ENCODE peak calls at places on chromosomes 7 and 10, in seven cellular contexts. R, E, P, U, Q, M and H are unnamed samples.

GRCh38 chr10:127012769-127013152 is 107.5 kb downstream of the DOCK1 start:
- DNase-seq in E (no peak), R (no peak), U (no peak), P (no peak), Q (peak; percentile 74), M (no peak), H (peak; percentile 27)

GRCh38 chr10:47369251-47369894 is 14.7 kb downstream of the ZNF488 start:
- DNase-seq in E (no peak), Q (no peak), U (no peak), R (no peak), P (no peak), M (peak; percentile 10), H (no peak)

GRCh38 chr10:133258066-133258817 is 18.4 kb downstream of the ADAM8 start:
- DNase-seq in U (no peak), M (no peak), E (no peak), P (no peak), R (no peak), Q (no peak), H (no peak)

GRCh38 chr10:29610876-29611647 is 23.7 kb downstream of the SVIL start:
- DNase-seq in Q (peak; percentile 44), P (no peak), M (no peak), R (no peak), U (no peak), E (no peak), H (no peak)

GRCh38 chr10:5565671-5566581 is 41.2 kb downstream of the CALML3 start:
- DNase-seq in E (no peak), P (peak; percentile 53), Q (peak; percentile 82), R (peak; percentile 84), M (no peak), U (no peak), H (no peak)

GRCh38 chr10:96548589-96548988 is 34.9 kb upstream of the TLL2 start:
- DNase-seq in P (no peak), E (no peak), M (no peak), U (no peak), R (no peak), Q (no peak), H (no peak)

GRCh38 chr10:49831352-49832040 is 69.4 kb upstream of the OGDHL start:
- DNase-seq in P (peak; percentile 42), U (peak; percentile 66), M (peak; percentile 81), E (peak; percentile 57), Q (no peak), R (peak; percentile 34), H (peak; percentile 91)

GRCh38 chr10:129522041-129522585 is 55.1 kb downstream of the MGMT start:
- DNase-seq in M (peak; percentile 54), P (no peak), E (no peak), U (no peak), R (no peak), Q (no peak), H (peak; percentile 75)

GRCh38 chr10:42953684-42954674 is 122.9 kb upstream of the RET start:
- DNase-seq in U (no peak), P (no peak), E (no peak), R (no peak), M (no peak), Q (no peak), H (no peak)

GRCh38 chr10:49140306-49141175 is 6.7 kb upstream of the FAM170B start:
- DNase-seq in R (no peak), U (no peak), M (no peak), Q (no peak), P (no peak), E (no peak), H (no peak)

GRCh38 chr10:125411724-125412123 is 251.4 kb upstream of the CTBP2 start:
- DNase-seq in M (no peak), E (no peak), Q (no peak), P (peak; percentile 48), U (no peak), R (peak; percentile 96), H (no peak)

GRCh38 chr10:103481974-103482531 is 3.0 kb upstream of the CALHM3 start:
- DNase-seq in M (no peak), P (peak; percentile 74), U (no peak), E (no peak), Q (peak; percentile 48), R (peak; percentile 69), H (peak; percentile 71)

GRCh38 chr10:103789771-103790201 is 65.6 kb downstream of the SH3PXD2A start:
- DNase-seq in M (no peak), R (no peak), U (no peak), E (no peak), Q (peak; percentile 99), P (no peak), H (no peak)

GRCh38 chr7:138755831-138756590 is 41.8 kb upstream of the TMEM213 start:
- DNase-seq in U (no peak), Q (no peak), P (no peak), M (no peak), E (no peak), R (no peak), H (no peak)

GRCh38 chr10:60299961-60300883 is 89.5 kb downstream of the ANK3 start:
- DNase-seq in M (peak; percentile 64), U (peak; percentile 37), P (peak; percentile 95), E (peak; percentile 53), R (peak; percentile 52), Q (peak; percentile 82), H (peak; percentile 93)

GRCh38 chr7:28179081-28180030 is 1.2 kb downstream of the JAZF1 start:
- DNase-seq in R (no peak), P (peak; percentile 62), M (peak; percentile 68), U (peak; percentile 33), E (no peak), Q (peak; percentile 46), H (peak; percentile 65)

GRCh38 chr7:116698396-116698795 is 26.4 kb downstream of the MET start:
- DNase-seq in P (no peak), Q (no peak), E (no peak), U (no peak), M (no peak), R (no peak), H (no peak)
- H3K4me1 ChIP-seq in P (peaks cover 10% of the 10 kb centered on the region), Q (peaks cover 7% of the 10 kb centered on the region), E (no peaks in the 10 kb centered on the region), U (no peaks in the 10 kb centered on the region), M (no peaks in the 10 kb centered on the region), R (peaks cover under 1% of the 10 kb centered on the region), H (no peaks in the 10 kb centered on the region)

GRCh38 chr10:7409045-7409731 is 1.6 kb downstream of the SFMBT2 start:
- DNase-seq in E (no peak), M (peak; percentile 33), Q (no peak), U (no peak), R (no peak), P (peak; percentile 47), H (peak; percentile 45)

GRCh38 chr10:7409732-7410168 is 1.1 kb downstream of the SFMBT2 start:
- DNase-seq in P (peak; percentile 44), Q (no peak), U (no peak), E (no peak), R (no peak), M (no peak), H (peak; percentile 23)

GRCh38 chr10:7407368-7408002 is 3.3 kb downstream of the SFMBT2 start:
- DNase-seq in M (peak; percentile 35), P (peak; percentile 70), E (no peak), U (no peak), R (no peak), Q (no peak), H (peak; percentile 49)

GRCh38 chr10:7408003-7408493 is 2.8 kb downstream of the SFMBT2 start:
- DNase-seq in Q (no peak), E (no peak), U (no peak), R (no peak), M (peak; percentile 55), P (peak; percentile 55), H (peak; percentile 66)

GRCh38 chr10:7408494-7409044 is 2.3 kb downstream of the SFMBT2 start:
- DNase-seq in P (peak; percentile 54), R (peak; percentile 17), M (peak; percentile 55), Q (no peak), E (no peak), U (no peak), H (peak; percentile 66)
- H3K27me3 ChIP-seq in P (peaks cover 69% of the 10 kb centered on the region), R (peaks cover 33% of the 10 kb centered on the region), M (peaks cover 29% of the 10 kb centered on the region), Q (peaks cover 11% of the 10 kb centered on the region), E (peaks cover 39% of the 10 kb centered on the region), U (peaks cover 61% of the 10 kb centered on the region), H (peaks cover 12% of the 10 kb centered on the region)

GRCh38 chr7:81871606-81872265 is 101.9 kb upstream of the HGF start:
- DNase-seq in U (no peak), R (no peak), P (no peak), E (no peak), Q (no peak), M (no peak), H (no peak)
- H2BK120ac ChIP-seq in U (no peak overlapping the region), R (no peak overlapping the region), P (no peak overlapping the region), E (no peak overlapping the region), Q (no peak overlapping the region), M (no peak overlapping the region), H (no peak overlapping the region)

DNA sequence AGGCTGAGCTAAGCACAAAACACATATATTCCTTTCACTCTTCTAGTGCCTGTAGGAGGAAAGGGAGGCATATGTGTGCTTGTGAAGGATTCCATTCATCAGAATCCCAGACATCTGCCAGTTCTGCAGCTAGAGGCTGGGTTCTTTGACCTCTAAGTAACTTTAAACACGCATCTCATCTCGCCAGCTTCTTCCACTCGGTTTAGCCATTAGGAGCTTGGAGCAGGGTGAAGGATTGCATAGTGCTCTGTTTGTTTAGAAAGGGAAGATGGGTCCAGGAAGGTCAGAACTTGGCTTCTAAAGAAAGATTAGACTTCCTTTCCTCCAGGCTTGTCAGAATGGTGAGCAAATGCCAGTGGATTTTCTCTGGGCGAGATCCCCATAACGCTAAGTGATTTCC is 43.6 kb downstream of the HK1 start:
- DNase-seq in U (no peak), P (peak; percentile 70), Q (no peak), M (no peak), R (peak; percentile 52), E (no peak), H (no peak)
- H3K4me1 ChIP-seq in U (peaks cover 13% of the 10 kb centered on the region), P (peaks cover 35% of the 10 kb centered on the region), Q (peaks cover 27% of the 10 kb centered on the region), M (peaks cover 33% of the 10 kb centered on the region), R (peaks cover 26% of the 10 kb centered on the region), E (peaks cover 16% of the 10 kb centered on the region), H (peaks cover 30% of the 10 kb centered on the region)

GRCh38 chr7:31370610-31371009 is 30.1 kb upstream of the NEUROD6 start:
- DNase-seq in P (no peak), M (peak; percentile 34), Q (no peak), R (no peak), E (no peak), U (no peak), H (peak; percentile 67)
- H3K27me3 ChIP-seq in P (peaks cover 7% of the 10 kb centered on the region), M (no peaks in the 10 kb centered on the region), Q (no peaks in the 10 kb centered on the region), R (no peaks in the 10 kb centered on the region), E (peaks cover 9% of the 10 kb centered on the region), U (no peaks in the 10 kb centered on the region), H (no peaks in the 10 kb centered on the region)

GRCh38 chr7:150965273-150965830 is 12.8 kb downstream of the KCNH2 start:
- DNase-seq in P (no peak), Q (no peak), U (no peak), R (no peak), E (no peak), M (no peak), H (no peak)
- H2BK120ac ChIP-seq in P (peak overlapping the region; percentile 27), Q (no peak overlapping the region), U (no peak overlapping the region), R (no peak overlapping the region), E (no peak overlapping the region), M (no peak overlapping the region), H (no peak overlapping the region)

DNA sequence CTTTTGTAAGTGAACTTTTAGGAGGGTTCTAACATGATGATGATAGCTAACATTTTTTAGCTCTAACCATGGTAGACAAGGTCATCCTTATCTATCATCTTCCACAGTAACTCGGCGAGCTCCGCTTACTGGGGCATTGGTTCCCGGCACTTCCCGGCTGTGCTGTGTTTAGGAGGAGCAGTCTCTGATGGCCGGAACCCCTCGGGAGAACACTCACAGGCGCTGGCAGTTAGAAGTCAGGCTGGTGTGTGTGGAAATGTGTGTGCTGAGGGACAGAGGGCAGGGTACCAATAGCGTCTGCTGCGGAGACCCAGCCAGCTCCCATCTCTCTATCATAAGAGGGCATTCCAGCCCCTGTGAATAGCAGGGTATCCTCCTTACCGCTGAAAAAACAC is 108.6 kb downstream of the CDH23 start:
- DNase-seq in U (no peak), Q (no peak), P (no peak), M (no peak), E (no peak), R (no peak), H (no peak)
- H3K4me1 ChIP-seq in U (no peaks in the 10 kb centered on the region), Q (no peaks in the 10 kb centered on the region), P (no peaks in the 10 kb centered on the region), M (no peaks in the 10 kb centered on the region), E (peaks cover 3% of the 10 kb centered on the region), R (no peaks in the 10 kb centered on the region), H (no peaks in the 10 kb centered on the region)